ENCODE peak calls at places on chromosomes 5 and 9, in six cellular contexts. L is K562, J is GM23338, K is A549, Y is Panc1, E is HCT116. W is an unnamed sample.

GRCh38 chr9:125549465-125550215 is 157.4 kb downstream of the MAPKAP1 start:
- DNase-seq in E (no peak), L (no peak), Y (no peak), J (no peak), K (no peak), W (no peak)

GRCh38 chr9:21381752-21382339 is 3.4 kb downstream of the IFNA2 start:
- DNase-seq in K (peak; percentile 46), Y (no peak), L (no peak), E (no peak), J (peak; percentile 69), W (peak; percentile 21)

GRCh38 chr5:142551242-142552067 is 134.4 kb downstream of the FGF1 start:
- DNase-seq in Y (no peak), K (no peak), J (peak; percentile 77), L (no peak), E (no peak), W (no peak)

GRCh38 chr9:91192785-91193657 is 168.7 kb downstream of the AUH start:
- DNase-seq in L (peak; percentile 67), Y (peak; percentile 78), J (peak; percentile 80), E (peak; percentile 97), K (peak; percentile 96), W (peak; percentile 89)

GRCh38 chr5:554284-554988 is 30.2 kb upstream of the SLC9A3 start:
- DNase-seq in Y (no peak), J (no peak), L (no peak), K (no peak), E (no peak), W (no peak)

GRCh38 chr9:89850153-89850552 is 245.3 kb downstream of the GADD45G start:
- DNase-seq in E (no peak), K (no peak), L (no peak), Y (no peak), J (no peak), W (no peak)

GRCh38 chr5:78361226-78361993 is 993 bp downstream of the SCAMP1 start:
- DNase-seq in Y (peak; percentile 36), J (peak; percentile 69), K (peak; percentile 68), E (no peak), L (peak; percentile 25), W (peak; percentile 70)

GRCh38 chr9:101977614-101978210 is 239.3 kb upstream of the GRIN3A start:
- DNase-seq in E (peak; percentile 10), K (peak; percentile 20), Y (no peak), L (peak; percentile 13), J (peak; percentile 17), W (no peak)

GRCh38 chr5:30937070-30937469 is 256.4 kb upstream of the CDH6 start:
- DNase-seq in L (no peak), J (no peak), K (no peak), Y (no peak), E (no peak), W (no peak)

GRCh38 chr5:136279314-136279713 is 86.0 kb downstream of the TRPC7 start:
- DNase-seq in K (no peak), Y (no peak), E (no peak), J (no peak), L (no peak), W (no peak)

GRCh38 chr5:146137967-146138403 is 32.6 kb upstream of the PLAC8L1 start:
- DNase-seq in L (no peak), K (peak; percentile 8), E (no peak), Y (no peak), J (no peak), W (no peak)

GRCh38 chr9:13386935-13387667 is 107.6 kb upstream of the MPDZ start:
- DNase-seq in L (no peak), Y (no peak), K (no peak), J (no peak), E (no peak), W (no peak)

GRCh38 chr5:172719211-172719610 is 51.8 kb downstream of the DUSP1 start:
- DNase-seq in K (no peak), L (no peak), J (no peak), E (no peak), Y (no peak), W (no peak)

GRCh38 chr9:86126998-86127972 is 27.9 kb upstream of the GOLM1 start:
- DNase-seq in Y (peak; percentile 91), J (peak; percentile 94), E (peak; percentile 96), L (peak; percentile 65), K (peak; percentile 94), W (no peak)

GRCh38 chr9:86116425-86116824 is 17.1 kb upstream of the GOLM1 start:
- DNase-seq in J (no peak), E (no peak), L (no peak), Y (no peak), K (no peak), W (no peak)

GRCh38 chr9:86119457-86119856 is 20.1 kb upstream of the GOLM1 start:
- DNase-seq in Y (no peak), J (no peak), L (no peak), K (no peak), E (no peak), W (no peak)

GRCh38 chr9:86122309-86122708 is 23.0 kb upstream of the GOLM1 start:
- DNase-seq in L (no peak), K (peak; percentile 39), Y (no peak), E (no peak), J (peak; percentile 52), W (no peak)
- TF ChIP-seq REST in L (no peak), K (no peak), Y (no peak), E (no peak), J (no peak), W (no peak)

GRCh38 chr5:32585122-32585445 is 273 bp upstream of the SUB1 start:
- DNase-seq in E (no peak), J (no peak), L (no peak), K (no peak), Y (no peak), W (no peak)

GRCh38 chr5:32581010-32581785 is 4.2 kb upstream of the SUB1 start:
- DNase-seq in L (no peak), K (no peak), E (no peak), J (no peak), Y (no peak), W (peak; percentile 21)

GRCh38 chr5:32584651-32585050 is 706 bp upstream of the SUB1 start:
- DNase-seq in E (no peak), K (no peak), L (no peak), J (no peak), Y (peak; percentile 48), W (no peak)

GRCh38 chr5:32585446-32586250 is at the start of gene SUB1:
- DNase-seq in K (peak; percentile 92), L (peak; percentile 98), J (peak; percentile 94), Y (peak; percentile 84), E (peak; percentile 85), W (peak; percentile 93)

DNA sequence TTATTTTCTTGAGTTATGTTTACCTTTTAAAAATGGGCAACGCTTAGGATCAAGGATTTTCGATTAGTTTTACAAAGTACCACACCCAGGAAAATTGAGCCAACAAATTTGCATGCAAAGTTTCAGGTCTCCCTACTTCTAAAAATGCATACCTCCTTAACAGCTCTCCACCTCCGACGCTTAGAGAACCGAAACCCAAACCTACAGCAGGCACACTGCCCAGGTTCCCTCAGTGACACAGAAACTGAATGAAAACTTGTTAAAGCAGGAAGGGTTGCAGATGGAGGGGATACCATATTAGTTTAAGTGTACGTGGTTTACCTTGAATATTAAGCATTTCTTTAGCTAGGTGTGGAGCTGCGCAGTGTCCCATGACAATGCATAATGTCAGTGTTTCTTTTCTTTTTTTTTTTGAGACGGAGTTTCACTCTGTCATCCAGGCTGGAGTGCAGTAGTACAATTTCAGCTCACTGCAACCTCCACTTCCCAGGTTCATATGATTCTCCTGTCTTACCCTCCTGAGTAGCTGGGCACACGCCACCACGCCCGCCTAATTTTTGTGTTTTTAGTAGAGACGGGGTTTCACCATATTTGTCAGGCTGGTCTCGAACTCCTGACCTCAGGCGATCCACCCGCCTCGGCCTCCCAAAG is 1.6 kb upstream of the SUB1 start:
- DNase-seq in E (no peak), L (no peak), J (peak; percentile 57), Y (no peak), K (no peak), W (no peak)
- TF ChIP-seq REST in E (no peak), L (no peak), J (no peak), Y (no peak), K (no peak), W (no peak)

GRCh38 chr5:127041571-127041970 is 11.2 kb upstream of the MARCHF3 start:
- DNase-seq in E (no peak), Y (no peak), J (no peak), K (no peak), L (no peak), W (no peak)
- TF ChIP-seq REST in E (no peak), Y (no peak), J (no peak), K (no peak), L (no peak), W (no peak)

GRCh38 chr5:36156619-36157018 is 4.7 kb downstream of the SKP2 start:
- DNase-seq in J (no peak), K (no peak), L (no peak), Y (no peak), E (no peak), W (no peak)
- TF ChIP-seq REST in J (no peak), K (no peak), L (no peak), Y (no peak), E (no peak), W (no peak)

DNA sequence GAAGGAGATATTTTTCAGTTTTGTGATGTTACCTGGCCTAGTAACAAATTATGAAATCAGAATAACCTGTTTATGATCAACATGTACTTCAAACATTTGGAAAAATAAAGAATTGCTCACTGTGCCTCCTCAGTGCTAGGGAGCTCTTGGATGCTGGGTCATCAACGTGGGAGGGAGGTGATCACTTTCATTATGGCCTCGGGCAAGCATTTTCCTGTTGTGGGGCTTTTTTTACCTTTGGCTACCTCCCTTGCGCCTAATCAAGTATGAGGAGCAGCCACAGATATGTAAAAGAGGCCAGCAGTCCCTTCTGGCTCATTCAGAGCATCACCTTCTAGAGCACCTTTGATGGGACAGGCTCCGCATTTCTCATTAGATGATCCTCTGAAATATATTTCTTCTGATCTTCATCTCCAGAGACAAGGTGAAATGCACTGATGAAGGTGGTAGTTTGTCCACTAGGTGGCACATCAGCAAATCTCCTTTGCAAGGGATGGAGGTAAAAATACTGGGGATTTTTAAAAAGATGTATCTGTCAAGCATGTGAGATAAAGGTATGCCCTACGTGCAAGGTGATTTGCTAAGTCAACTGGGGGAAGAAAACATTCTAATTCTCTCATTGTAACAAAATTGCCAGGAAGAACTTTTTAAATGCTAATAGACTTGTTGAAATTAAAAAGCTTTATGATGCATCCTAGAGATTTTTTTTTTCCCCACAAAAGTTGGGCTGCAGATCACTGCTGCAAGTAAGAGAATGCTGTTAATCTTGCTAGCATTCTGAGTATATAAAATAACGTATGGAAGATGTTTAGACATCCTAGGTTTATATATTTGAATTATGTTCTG is 218.2 kb downstream of the MAST4 start:
- DNase-seq in E (peak; percentile 28), K (peak; percentile 66), Y (peak; percentile 46), J (peak; percentile 77), L (peak; percentile 46), W (no peak)
- TF ChIP-seq REST in E (no peak), K (no peak), Y (no peak), J (no peak), L (no peak), W (no peak)

W was measured in HL-60.